ENCODE peak calls at places on chromosomes 12 and 14, in eight cellular contexts. One of them, this sample, is unnamed.

GRCh38 chr12:66140726-66141125 is 10.2 kb upstream of the LLPH start:
- DNase-seq in astrocyte: no peak
- DNase-seq in CD8-positive, alpha-beta T cell: no peak
- DNase-seq in coronary artery: no peak
- DNase-seq in substantia nigra: no peak
- DNase-seq in caudate nucleus: no peak
- DNase-seq in A549: no peak
- DNase-seq in neural progenitor cell: no peak
- DNase-seq in this sample: no peak

GRCh38 chr14:63909984-63910383 is 57.2 kb downstream of the SYNE2 start:
- DNase-seq in astrocyte: no peak
- DNase-seq in CD8-positive, alpha-beta T cell: no peak
- DNase-seq in coronary artery: no peak
- DNase-seq in substantia nigra: no peak
- DNase-seq in caudate nucleus: no peak
- DNase-seq in A549: no peak
- DNase-seq in neural progenitor cell: no peak
- DNase-seq in this sample: no peak

GRCh38 chr14:73259837-73260236 is 22.5 kb downstream of the PAPLN start:
- DNase-seq in astrocyte: no peak
- DNase-seq in CD8-positive, alpha-beta T cell: no peak
- DNase-seq in coronary artery: no peak
- DNase-seq in substantia nigra: no peak
- DNase-seq in caudate nucleus: no peak
- DNase-seq in A549: no peak
- DNase-seq in neural progenitor cell: no peak
- DNase-seq in this sample: no peak

GRCh38 chr14:91063119-91063518 is 2.7 kb upstream of the RPS6KA5 start:
- DNase-seq in astrocyte: no peak
- DNase-seq in CD8-positive, alpha-beta T cell: no peak
- DNase-seq in coronary artery: no peak
- DNase-seq in substantia nigra: no peak
- DNase-seq in caudate nucleus: no peak
- DNase-seq in A549: no peak
- DNase-seq in neural progenitor cell: no peak
- DNase-seq in this sample: no peak

GRCh38 chr14:91218041-91218440 is 26.5 kb downstream of the GPR68 start:
- DNase-seq in astrocyte: no peak
- DNase-seq in CD8-positive, alpha-beta T cell: no peak
- DNase-seq in coronary artery: no peak
- DNase-seq in substantia nigra: no peak
- DNase-seq in caudate nucleus: no peak
- DNase-seq in A549: no peak
- DNase-seq in neural progenitor cell: no peak
- DNase-seq in this sample: no peak

GRCh38 chr12:54228471-54228870 is 39.7 kb upstream of the SMUG1 start:
- DNase-seq in astrocyte: no peak
- DNase-seq in CD8-positive, alpha-beta T cell: no peak
- DNase-seq in coronary artery: no peak
- DNase-seq in substantia nigra: no peak
- DNase-seq in caudate nucleus: no peak
- DNase-seq in A549: no peak
- DNase-seq in neural progenitor cell: no peak
- DNase-seq in this sample: no peak

GRCh38 chr14:75279153-75279738 is 618 bp downstream of the FOS start:
- DNase-seq in astrocyte: peak
- DNase-seq in CD8-positive, alpha-beta T cell: no peak
- DNase-seq in coronary artery: no peak
- DNase-seq in substantia nigra: peak
- DNase-seq in caudate nucleus: peak
- DNase-seq in A549: no peak
- DNase-seq in neural progenitor cell: peak
- DNase-seq in this sample: no peak

GRCh38 chr14:103395245-103395644 is 10.0 kb downstream of the MARK3 start:
- DNase-seq in astrocyte: no peak
- DNase-seq in CD8-positive, alpha-beta T cell: no peak
- DNase-seq in coronary artery: no peak
- DNase-seq in substantia nigra: no peak
- DNase-seq in caudate nucleus: no peak
- DNase-seq in A549: no peak
- DNase-seq in neural progenitor cell: no peak
- DNase-seq in this sample: no peak

GRCh38 chr12:46064548-46064947 is 74.2 kb upstream of the SCAF11 start:
- DNase-seq in astrocyte: no peak
- DNase-seq in CD8-positive, alpha-beta T cell: no peak
- DNase-seq in coronary artery: no peak
- DNase-seq in substantia nigra: no peak
- DNase-seq in caudate nucleus: no peak
- DNase-seq in A549: no peak
- DNase-seq in neural progenitor cell: no peak
- DNase-seq in this sample: no peak

GRCh38 chr14:104436741-104437701 is 142.5 kb upstream of the C14orf180 start:
- DNase-seq in astrocyte: no peak
- DNase-seq in CD8-positive, alpha-beta T cell: no peak
- DNase-seq in coronary artery: peak
- DNase-seq in substantia nigra: no peak
- DNase-seq in caudate nucleus: no peak
- DNase-seq in A549: no peak
- DNase-seq in neural progenitor cell: no peak
- DNase-seq in this sample: no peak

GRCh38 chr14:38145142-38145541 is 62.6 kb upstream of the SSTR1 start:
- DNase-seq in astrocyte: no peak
- DNase-seq in CD8-positive, alpha-beta T cell: no peak
- DNase-seq in coronary artery: no peak
- DNase-seq in substantia nigra: no peak
- DNase-seq in caudate nucleus: no peak
- DNase-seq in A549: no peak
- DNase-seq in neural progenitor cell: no peak
- DNase-seq in this sample: no peak

GRCh38 chr14:24839617-24840203 is 205.7 kb upstream of the GZMB start:
- DNase-seq in astrocyte: no peak
- DNase-seq in CD8-positive, alpha-beta T cell: no peak
- DNase-seq in coronary artery: no peak
- DNase-seq in substantia nigra: no peak
- DNase-seq in caudate nucleus: no peak
- DNase-seq in A549: no peak
- DNase-seq in neural progenitor cell: no peak
- DNase-seq in this sample: no peak

GRCh38 chr12:1605129-1606020 is 11.0 kb upstream of the FBXL14 start:
- DNase-seq in astrocyte: peak
- DNase-seq in CD8-positive, alpha-beta T cell: no peak
- DNase-seq in coronary artery: peak
- DNase-seq in substantia nigra: peak
- DNase-seq in caudate nucleus: no peak
- DNase-seq in A549: peak
- DNase-seq in neural progenitor cell: peak
- DNase-seq in this sample: no peak

GRCh38 chr14:105881021-105881930 is 354.9 kb downstream of the TMEM121 start:
- DNase-seq in astrocyte: no peak
- DNase-seq in CD8-positive, alpha-beta T cell: no peak
- DNase-seq in coronary artery: peak
- DNase-seq in substantia nigra: no peak
- DNase-seq in caudate nucleus: no peak
- DNase-seq in A549: no peak
- DNase-seq in neural progenitor cell: no peak
- DNase-seq in this sample: no peak

GRCh38 chr14:51644215-51644969 is 7.3 kb upstream of the FRMD6 start:
- DNase-seq in astrocyte: peak
- DNase-seq in CD8-positive, alpha-beta T cell: no peak
- DNase-seq in coronary artery: no peak
- DNase-seq in substantia nigra: no peak
- DNase-seq in caudate nucleus: no peak
- DNase-seq in A549: no peak
- DNase-seq in neural progenitor cell: no peak
- DNase-seq in this sample: no peak

GRCh38 chr12:13436696-13437391 is 240.3 kb downstream of the EMP1 start:
- DNase-seq in astrocyte: peak
- DNase-seq in CD8-positive, alpha-beta T cell: no peak
- DNase-seq in coronary artery: no peak
- DNase-seq in substantia nigra: no peak
- DNase-seq in caudate nucleus: no peak
- DNase-seq in A549: peak
- DNase-seq in neural progenitor cell: no peak
- DNase-seq in this sample: no peak

GRCh38 chr14:105218611-105219010 is 29.7 kb upstream of the BTBD6 start:
- DNase-seq in astrocyte: no peak
- DNase-seq in CD8-positive, alpha-beta T cell: no peak
- DNase-seq in coronary artery: no peak
- DNase-seq in substantia nigra: no peak
- DNase-seq in caudate nucleus: no peak
- DNase-seq in A549: no peak
- DNase-seq in neural progenitor cell: no peak
- DNase-seq in this sample: no peak

GRCh38 chr14:48398675-48399282 is 723.4 kb upstream of the MDGA2 start:
- DNase-seq in astrocyte: peak
- DNase-seq in CD8-positive, alpha-beta T cell: no peak
- DNase-seq in coronary artery: no peak
- DNase-seq in substantia nigra: no peak
- DNase-seq in caudate nucleus: no peak
- DNase-seq in A549: peak
- DNase-seq in neural progenitor cell: peak
- DNase-seq in this sample: peak

GRCh38 chr14:99507860-99508640 is 26.8 kb downstream of the CCNK start:
- DNase-seq in astrocyte: no peak
- DNase-seq in CD8-positive, alpha-beta T cell: no peak
- DNase-seq in coronary artery: no peak
- DNase-seq in substantia nigra: no peak
- DNase-seq in caudate nucleus: no peak
- DNase-seq in A549: no peak
- DNase-seq in neural progenitor cell: no peak
- DNase-seq in this sample: no peak
- H3K27ac ChIP-seq in astrocyte: no peak
- H3K27ac ChIP-seq in CD8-positive, alpha-beta T cell: no peak
- H3K27ac ChIP-seq in coronary artery: no peak
- H3K27ac ChIP-seq in substantia nigra: peak
- H3K27ac ChIP-seq in caudate nucleus: no peak
- H3K27ac ChIP-seq in A549: no peak
- H3K27ac ChIP-seq in neural progenitor cell: no peak
- H3K27ac ChIP-seq in this sample: no peak

DNA sequence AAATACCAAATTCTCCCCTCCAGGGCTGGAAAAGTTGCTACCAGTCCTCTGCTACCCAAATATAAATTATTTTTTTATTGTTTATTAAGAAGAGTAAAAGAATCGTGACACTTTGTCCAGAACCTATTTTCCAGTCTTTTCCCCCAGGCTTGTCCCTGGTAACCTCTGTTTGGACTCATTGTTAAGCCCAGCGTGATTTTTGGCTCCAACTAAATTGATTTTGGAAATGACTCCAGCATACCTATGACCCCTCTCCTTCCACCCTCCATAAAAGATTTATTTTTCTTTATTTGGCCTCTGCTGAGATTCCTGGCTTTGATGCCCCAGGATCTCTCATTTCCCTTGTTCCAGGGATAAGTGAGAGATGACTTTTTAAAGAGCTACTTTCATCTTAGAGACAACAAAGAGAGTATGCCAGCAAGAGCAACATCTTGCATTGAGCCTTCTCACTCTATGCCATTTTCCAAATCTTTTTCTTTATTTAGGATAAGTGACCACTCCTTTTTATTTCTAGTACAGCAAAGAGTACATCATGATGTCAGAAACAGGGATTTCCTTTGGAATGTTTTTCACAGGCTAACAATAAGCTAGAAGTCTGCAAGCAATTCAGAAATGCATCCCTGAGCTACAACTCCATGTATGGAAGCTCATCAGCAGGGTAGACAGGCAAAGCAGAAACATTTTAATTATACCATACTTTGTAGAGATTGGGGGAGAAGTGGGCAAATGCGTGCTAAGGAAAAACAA is 75.8 kb downstream of the DAD1 start:
- DNase-seq in astrocyte: no peak
- DNase-seq in CD8-positive, alpha-beta T cell: no peak
- DNase-seq in coronary artery: no peak
- DNase-seq in substantia nigra: no peak
- DNase-seq in caudate nucleus: no peak
- DNase-seq in A549: no peak
- DNase-seq in neural progenitor cell: no peak
- DNase-seq in this sample: no peak
- H3K27ac ChIP-seq in astrocyte: no peak
- H3K27ac ChIP-seq in CD8-positive, alpha-beta T cell: peak
- H3K27ac ChIP-seq in coronary artery: peak
- H3K27ac ChIP-seq in substantia nigra: no peak
- H3K27ac ChIP-seq in caudate nucleus: peak
- H3K27ac ChIP-seq in A549: no peak
- H3K27ac ChIP-seq in neural progenitor cell: no peak
- H3K27ac ChIP-seq in this sample: no peak

DNA sequence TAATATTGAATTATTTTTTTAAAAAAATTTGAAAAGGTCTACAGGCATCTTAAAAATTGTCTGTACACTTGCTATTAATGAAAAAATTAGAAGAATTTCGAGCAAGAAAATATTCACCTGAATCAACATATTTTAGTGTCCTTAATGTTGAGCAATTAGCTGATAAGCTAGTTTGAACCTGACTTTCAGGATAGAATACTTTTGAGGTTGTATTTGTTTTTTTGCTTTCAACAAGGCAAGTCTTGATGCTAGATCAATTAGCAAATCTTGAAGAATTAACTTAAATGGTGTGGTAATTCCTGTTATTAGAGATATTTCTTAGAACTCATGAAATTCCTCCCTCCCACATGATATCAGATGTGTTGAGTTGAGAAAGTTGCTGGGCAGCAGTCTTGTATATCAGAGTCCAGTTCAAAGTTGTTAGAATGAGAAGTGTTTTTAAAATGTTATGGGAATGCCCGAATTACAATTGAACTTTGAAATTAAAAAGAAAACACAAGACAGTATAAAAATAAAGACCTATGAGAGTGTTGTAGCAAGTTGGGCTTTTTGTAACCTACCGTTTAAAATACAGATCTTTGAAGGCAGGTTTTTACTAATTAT is 119.2 kb downstream of the TRMT5 start:
- DNase-seq in astrocyte: no peak
- DNase-seq in CD8-positive, alpha-beta T cell: no peak
- DNase-seq in coronary artery: no peak
- DNase-seq in substantia nigra: no peak
- DNase-seq in caudate nucleus: no peak
- DNase-seq in A549: no peak
- DNase-seq in neural progenitor cell: no peak
- DNase-seq in this sample: no peak
- H3K27ac ChIP-seq in astrocyte: no peak
- H3K27ac ChIP-seq in CD8-positive, alpha-beta T cell: no peak
- H3K27ac ChIP-seq in coronary artery: no peak
- H3K27ac ChIP-seq in substantia nigra: no peak
- H3K27ac ChIP-seq in caudate nucleus: no peak
- H3K27ac ChIP-seq in A549: no peak
- H3K27ac ChIP-seq in neural progenitor cell: no peak
- H3K27ac ChIP-seq in this sample: no peak

DNA sequence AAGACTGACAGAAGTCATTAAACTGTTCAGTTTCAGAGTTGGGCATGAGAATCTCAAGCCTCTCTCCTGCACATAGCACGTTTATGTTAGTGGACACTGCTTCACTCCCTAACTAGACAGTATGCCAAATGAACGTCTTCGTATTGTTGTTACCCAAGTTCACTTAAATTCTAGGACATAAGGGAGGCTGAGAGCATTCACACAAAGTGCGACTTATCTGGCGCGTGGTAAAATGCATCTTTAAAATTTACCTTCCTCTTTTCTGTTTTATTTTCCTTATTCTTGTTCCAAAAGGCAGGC is 166.3 kb downstream of the AKAP6 start:
- DNase-seq in astrocyte: no peak
- DNase-seq in CD8-positive, alpha-beta T cell: no peak
- DNase-seq in coronary artery: no peak
- DNase-seq in substantia nigra: no peak
- DNase-seq in caudate nucleus: no peak
- DNase-seq in A549: no peak
- DNase-seq in neural progenitor cell: no peak
- DNase-seq in this sample: no peak
- H3K27ac ChIP-seq in astrocyte: no peak
- H3K27ac ChIP-seq in CD8-positive, alpha-beta T cell: no peak
- H3K27ac ChIP-seq in coronary artery: peak
- H3K27ac ChIP-seq in substantia nigra: peak
- H3K27ac ChIP-seq in caudate nucleus: peak
- H3K27ac ChIP-seq in A549: no peak
- H3K27ac ChIP-seq in neural progenitor cell: no peak
- H3K27ac ChIP-seq in this sample: no peak

GRCh38 chr12:57751432-57751787 is 700 bp downstream of the CDK4 start:
- DNase-seq in astrocyte: no peak
- DNase-seq in CD8-positive, alpha-beta T cell: no peak
- DNase-seq in coronary artery: no peak
- DNase-seq in substantia nigra: no peak
- DNase-seq in caudate nucleus: no peak
- DNase-seq in A549: no peak
- DNase-seq in neural progenitor cell: no peak
- DNase-seq in this sample: no peak
- H3K27ac ChIP-seq in astrocyte: peak
- H3K27ac ChIP-seq in CD8-positive, alpha-beta T cell: peak
- H3K27ac ChIP-seq in coronary artery: peak
- H3K27ac ChIP-seq in substantia nigra: peak
- H3K27ac ChIP-seq in caudate nucleus: peak
- H3K27ac ChIP-seq in A549: peak
- H3K27ac ChIP-seq in neural progenitor cell: no peak
- H3K27ac ChIP-seq in this sample: no peak